ENCODE peak calls at places on chromosomes 4 and X, in nine cellular contexts. One of them, this sample, is unnamed.

GRCh38 chr4:152063301-152064235 is 302.8 kb upstream of the GATB start:
- DNase-seq in RPMI8226: no peak
- DNase-seq in activated CD4-positive, alpha-beta T cell treated with anti-CD3 and anti-CD28 coated beads, Interleukin-2, amount 50 U/mL, for 24 hours: no peak
- DNase-seq in ACHN: no peak
- DNase-seq in activated T-cell treated with anti-CD3 and anti-CD28 coated beads for 24 hours: peak; percentile 11
- DNase-seq in C1 segment of cervical spinal cord: no peak
- DNase-seq in adrenal gland: peak; percentile 67
- DNase-seq in HEK293T: no peak
- DNase-seq in GM13977: no peak
- DNase-seq in this sample: peak; percentile 40

GRCh38 chr4:119690871-119691270 is 62.3 kb upstream of the PDE5A start:
- DNase-seq in RPMI8226: peak; percentile 39
- DNase-seq in activated CD4-positive, alpha-beta T cell treated with anti-CD3 and anti-CD28 coated beads, Interleukin-2, amount 50 U/mL, for 24 hours: no peak
- DNase-seq in ACHN: no peak
- DNase-seq in activated T-cell treated with anti-CD3 and anti-CD28 coated beads for 24 hours: no peak
- DNase-seq in C1 segment of cervical spinal cord: no peak
- DNase-seq in adrenal gland: no peak
- DNase-seq in HEK293T: no peak
- DNase-seq in GM13977: no peak
- DNase-seq in this sample: peak; percentile 77

GRCh38 chr4:7854697-7855370 is 84.8 kb downstream of the AFAP1 start:
- DNase-seq in RPMI8226: no peak
- DNase-seq in activated CD4-positive, alpha-beta T cell treated with anti-CD3 and anti-CD28 coated beads, Interleukin-2, amount 50 U/mL, for 24 hours: peak; percentile 65
- DNase-seq in ACHN: no peak
- DNase-seq in activated T-cell treated with anti-CD3 and anti-CD28 coated beads for 24 hours: peak; percentile 56
- DNase-seq in C1 segment of cervical spinal cord: no peak
- DNase-seq in adrenal gland: no peak
- DNase-seq in HEK293T: no peak
- DNase-seq in GM13977: peak; percentile 53
- DNase-seq in this sample: peak; percentile 44

GRCh38 chrX:46978341-46979291 is 66.4 kb downstream of the JADE3 start:
- DNase-seq in RPMI8226: peak; percentile 85
- DNase-seq in activated CD4-positive, alpha-beta T cell treated with anti-CD3 and anti-CD28 coated beads, Interleukin-2, amount 50 U/mL, for 24 hours: peak; percentile 59
- DNase-seq in ACHN: peak; percentile 63
- DNase-seq in activated T-cell treated with anti-CD3 and anti-CD28 coated beads for 24 hours: peak; percentile 54
- DNase-seq in C1 segment of cervical spinal cord: no peak
- DNase-seq in adrenal gland: peak; percentile 88
- DNase-seq in HEK293T: peak; percentile 72
- DNase-seq in GM13977: peak; percentile 49
- DNase-seq in this sample: peak; percentile 80

GRCh38 chr4:172740434-172740833 is 428.2 kb upstream of the GALNT7 start:
- DNase-seq in RPMI8226: no peak
- DNase-seq in activated CD4-positive, alpha-beta T cell treated with anti-CD3 and anti-CD28 coated beads, Interleukin-2, amount 50 U/mL, for 24 hours: no peak
- DNase-seq in ACHN: no peak
- DNase-seq in activated T-cell treated with anti-CD3 and anti-CD28 coated beads for 24 hours: no peak
- DNase-seq in C1 segment of cervical spinal cord: no peak
- DNase-seq in adrenal gland: no peak
- DNase-seq in HEK293T: no peak
- DNase-seq in GM13977: peak; percentile 20
- DNase-seq in this sample: no peak

GRCh38 chr4:83558059-83558648 is 22.2 kb downstream of the GPAT3 start:
- DNase-seq in RPMI8226: no peak
- DNase-seq in activated CD4-positive, alpha-beta T cell treated with anti-CD3 and anti-CD28 coated beads, Interleukin-2, amount 50 U/mL, for 24 hours: no peak
- DNase-seq in ACHN: no peak
- DNase-seq in activated T-cell treated with anti-CD3 and anti-CD28 coated beads for 24 hours: no peak
- DNase-seq in C1 segment of cervical spinal cord: no peak
- DNase-seq in adrenal gland: no peak
- DNase-seq in HEK293T: no peak
- DNase-seq in GM13977: no peak
- DNase-seq in this sample: no peak

GRCh38 chr4:182748949-182749348 is 168.2 kb downstream of the DCTD start:
- DNase-seq in RPMI8226: no peak
- DNase-seq in activated CD4-positive, alpha-beta T cell treated with anti-CD3 and anti-CD28 coated beads, Interleukin-2, amount 50 U/mL, for 24 hours: no peak
- DNase-seq in ACHN: no peak
- DNase-seq in activated T-cell treated with anti-CD3 and anti-CD28 coated beads for 24 hours: no peak
- DNase-seq in C1 segment of cervical spinal cord: no peak
- DNase-seq in adrenal gland: no peak
- DNase-seq in HEK293T: no peak
- DNase-seq in GM13977: no peak
- DNase-seq in this sample: peak; percentile 58

GRCh38 chr4:610411-611261 is 14.7 kb upstream of the PDE6B start:
- DNase-seq in RPMI8226: no peak
- DNase-seq in activated CD4-positive, alpha-beta T cell treated with anti-CD3 and anti-CD28 coated beads, Interleukin-2, amount 50 U/mL, for 24 hours: no peak
- DNase-seq in ACHN: peak; percentile 66
- DNase-seq in activated T-cell treated with anti-CD3 and anti-CD28 coated beads for 24 hours: no peak
- DNase-seq in C1 segment of cervical spinal cord: no peak
- DNase-seq in adrenal gland: no peak
- DNase-seq in HEK293T: no peak
- DNase-seq in GM13977: no peak
- DNase-seq in this sample: peak; percentile 93

GRCh38 chr4:39597695-39598381 is 40.8 kb downstream of the SMIM14 start:
- DNase-seq in RPMI8226: no peak
- DNase-seq in activated CD4-positive, alpha-beta T cell treated with anti-CD3 and anti-CD28 coated beads, Interleukin-2, amount 50 U/mL, for 24 hours: no peak
- DNase-seq in ACHN: no peak
- DNase-seq in activated T-cell treated with anti-CD3 and anti-CD28 coated beads for 24 hours: no peak
- DNase-seq in C1 segment of cervical spinal cord: no peak
- DNase-seq in adrenal gland: no peak
- DNase-seq in HEK293T: no peak
- DNase-seq in GM13977: no peak
- DNase-seq in this sample: no peak